ENCODE peak calls at places on chromosome 4, in nine cellular contexts. S, C, F, R, K, G, W, L and T are unnamed samples.

GRCh38 chr4:181944527-181944926 is 298.7 kb upstream of the TENM3 start:
- DNase-seq in S (no peak), C (no peak), F (no peak), R (no peak), K (no peak), G (no peak), W (no peak), L (no peak), T (no peak)

GRCh38 chr4:98508825-98509539 is 149.4 kb downstream of the TSPAN5 start:
- DNase-seq in S (no peak), C (no peak), F (no peak), R (no peak), K (no peak), G (no peak), W (no peak), L (no peak), T (no peak)

GRCh38 chr4:82172186-82172585 is 201.6 kb downstream of the HNRNPD start:
- DNase-seq in S (no peak), C (no peak), F (no peak), R (no peak), K (no peak), G (no peak), W (no peak), L (no peak), T (no peak)

GRCh38 chr4:184104419-184105101 is 113.1 kb downstream of the ENPP6 start:
- DNase-seq in S (no peak), C (no peak), F (no peak), R (no peak), K (no peak), G (no peak), W (no peak), L (no peak), T (no peak)

GRCh38 chr4:169774466-169775445 is 17.0 kb upstream of the HPF1 start:
- DNase-seq in S (no peak), C (no peak), F (peak; percentile 13), R (no peak), K (no peak), G (no peak), W (no peak), L (no peak), T (no peak)

GRCh38 chr4:119197772-119198212 is 14.7 kb upstream of the USP53 start:
- DNase-seq in S (no peak), C (no peak), F (no peak), R (no peak), K (no peak), G (no peak), W (no peak), L (no peak), T (no peak)

GRCh38 chr4:29336851-29337250 is 1383.3 kb upstream of the PCDH7 start:
- DNase-seq in S (no peak), C (no peak), F (no peak), R (no peak), K (no peak), G (no peak), W (no peak), L (no peak), T (no peak)

GRCh38 chr4:1055721-1056590 is 44.5 kb downstream of the FGFRL1 start:
- DNase-seq in S (no peak), C (peak; percentile 48), F (peak; percentile 65), R (no peak), K (no peak), G (no peak), W (peak; percentile 45), L (no peak), T (peak; percentile 90)

GRCh38 chr4:46999584-46999983 is 6.2 kb upstream of the GABRA4 start:
- DNase-seq in S (no peak), C (no peak), F (no peak), R (no peak), K (peak; percentile 2), G (no peak), W (no peak), L (no peak), T (no peak)

GRCh38 chr4:113550510-113550909 is 211.0 kb downstream of the CAMK2D start:
- DNase-seq in S (no peak), C (no peak), F (no peak), R (no peak), K (no peak), G (no peak), W (no peak), L (no peak), T (no peak)

GRCh38 chr4:186651624-186652023 is 72.0 kb downstream of the FAT1 start:
- DNase-seq in S (no peak), C (peak; percentile 84), F (no peak), R (no peak), K (no peak), G (peak; percentile 52), W (no peak), L (no peak), T (no peak)

GRCh38 chr4:2652415-2653155 is 103.6 kb downstream of the TNIP2 start:
- DNase-seq in S (no peak), C (no peak), F (no peak), R (no peak), K (no peak), G (no peak), W (no peak), L (no peak), T (no peak)

GRCh38 chr4:107044170-107044569 is 8.1 kb upstream of the DKK2 start:
- DNase-seq in S (no peak), C (no peak), F (no peak), R (no peak), K (peak; percentile 12), G (no peak), W (no peak), L (no peak), T (no peak)

GRCh38 chr4:13917010-13917409 is 289.5 kb upstream of the BOD1L1 start:
- DNase-seq in S (peak; percentile 71), C (no peak), F (no peak), R (no peak), K (peak; percentile 76), G (no peak), W (no peak), L (no peak), T (no peak)

GRCh38 chr4:142781114-142781513 is 65.0 kb downstream of the INPP4B start:
- DNase-seq in S (no peak), C (no peak), F (no peak), R (peak; percentile 3), K (peak; percentile 24), G (no peak), W (no peak), L (no peak), T (no peak)

GRCh38 chr4:3432381-3432790 is 9.4 kb upstream of the HGFAC start:
- DNase-seq in S (no peak), C (no peak), F (no peak), R (no peak), K (no peak), G (no peak), W (no peak), L (no peak), T (no peak)

GRCh38 chr4:69995526-69996016 is at the start of gene STATH:
- DNase-seq in S (no peak), C (no peak), F (no peak), R (no peak), K (no peak), G (no peak), W (no peak), L (no peak), T (no peak)

GRCh38 chr4:173211838-173212237 is 43.2 kb downstream of the GALNT7 start:
- DNase-seq in S (no peak), C (no peak), F (no peak), R (no peak), K (peak; percentile 74), G (no peak), W (no peak), L (no peak), T (no peak)

GRCh38 chr4:31160146-31160545 is 440.0 kb downstream of the PCDH7 start:
- DNase-seq in S (no peak), C (no peak), F (no peak), R (no peak), K (no peak), G (no peak), W (no peak), L (no peak), T (no peak)

GRCh38 chr4:2292679-2293108 is 30.8 kb upstream of the MXD4 start:
- DNase-seq in S (peak; percentile 12), C (peak; percentile 31), F (no peak), R (no peak), K (peak; percentile 42), G (no peak), W (no peak), L (no peak), T (no peak)

GRCh38 chr4:8384397-8385060 is 56.0 kb downstream of the ACOX3 start:
- DNase-seq in S (no peak), C (no peak), F (no peak), R (no peak), K (no peak), G (no peak), W (no peak), L (no peak), T (no peak)

GRCh38 chr4:102858828-102859464 is 9.8 kb upstream of the CISD2 start:
- DNase-seq in S (no peak), C (no peak), F (no peak), R (no peak), K (no peak), G (no peak), W (no peak), L (no peak), T (no peak)

GRCh38 chr4:127889903-127890302 is 9.2 kb downstream of the PLK4 start:
- DNase-seq in S (no peak), C (no peak), F (no peak), R (no peak), K (peak; percentile 16), G (no peak), W (no peak), L (no peak), T (no peak)

GRCh38 chr4:17526695-17527477 is 11.9 kb downstream of the CLRN2 start:
- DNase-seq in S (no peak), C (no peak), F (no peak), R (no peak), K (no peak), G (no peak), W (no peak), L (no peak), T (no peak)

GRCh38 chr4:2954358-2955185 is 8.6 kb downstream of the NOP14 start:
- DNase-seq in S (no peak), C (no peak), F (peak; percentile 78), R (no peak), K (no peak), G (no peak), W (peak; percentile 66), L (peak; percentile 21), T (no peak)

GRCh38 chr4:10181745-10182445 is 65.3 kb upstream of the WDR1 start:
- DNase-seq in S (no peak), C (no peak), F (no peak), R (no peak), K (no peak), G (no peak), W (no peak), L (no peak), T (no peak)

GRCh38 chr4:113435893-113436292 is 325.6 kb downstream of the CAMK2D start:
- DNase-seq in S (no peak), C (no peak), F (no peak), R (peak; percentile 79), K (peak; percentile 81), G (no peak), W (no peak), L (peak; percentile 49), T (peak; percentile 83)

GRCh38 chr4:38678078-38678477 is 14.1 kb downstream of the KLF3 start:
- DNase-seq in S (peak; percentile 84), C (no peak), F (no peak), R (no peak), K (peak; percentile 88), G (no peak), W (no peak), L (no peak), T (no peak)

GRCh38 chr4:121155893-121156292 is 8.2 kb downstream of the TNIP3 start:
- DNase-seq in S (peak; percentile 68), C (no peak), F (no peak), R (no peak), K (peak; percentile 85), G (no peak), W (no peak), L (no peak), T (no peak)

GRCh38 chr4:72969957-72970356 is 99.6 kb downstream of the COX18 start:
- DNase-seq in S (no peak), C (peak; percentile 68), F (no peak), R (no peak), K (no peak), G (no peak), W (no peak), L (no peak), T (no peak)

GRCh38 chr4:120680647-120681228 is 241.8 kb downstream of the PRDM5 start:
- DNase-seq in S (no peak), C (no peak), F (no peak), R (no peak), K (no peak), G (no peak), W (no peak), L (no peak), T (no peak)